ENCODE peak calls at places on chromosomes 11 and 22, in six cellular contexts. One of them, this sample, is unnamed.

GRCh38 chr11:16876840-16877239 is 137.4 kb downstream of the PLEKHA7 start:
- DNase-seq in tibial nerve: no peak
- DNase-seq in adrenal gland: no peak
- DNase-seq in body of pancreas: no peak
- DNase-seq in spleen: no peak
- DNase-seq in A549: no peak
- DNase-seq in this sample: no peak

GRCh38 chr22:30266445-30267381 is at the start of gene OSM:
- DNase-seq in spleen: peak
- DNase-seq in body of pancreas: no peak
- DNase-seq in tibial nerve: no peak
- DNase-seq in adrenal gland: peak
- DNase-seq in A549: no peak
- DNase-seq in this sample: peak

GRCh38 chr22:19962246-19962908 is 20.8 kb upstream of the TXNRD2 start:
- DNase-seq in A549: peak
- DNase-seq in tibial nerve: no peak
- DNase-seq in spleen: peak
- DNase-seq in adrenal gland: peak
- DNase-seq in body of pancreas: peak
- DNase-seq in this sample: peak

GRCh38 chr22:50733521-50734342 is 4.3 kb upstream of the ACR start:
- DNase-seq in body of pancreas: peak
- DNase-seq in spleen: peak
- DNase-seq in tibial nerve: peak
- DNase-seq in A549: no peak
- DNase-seq in adrenal gland: peak
- DNase-seq in this sample: peak

GRCh38 chr11:746289-747175 is 732 bp upstream of the TALDO1 start:
- DNase-seq in tibial nerve: no peak
- DNase-seq in body of pancreas: peak
- DNase-seq in spleen: peak
- DNase-seq in A549: no peak
- DNase-seq in adrenal gland: no peak
- DNase-seq in this sample: no peak

GRCh38 chr11:18140145-18140544 is 7.8 kb downstream of the MRGPRX3 start:
- DNase-seq in spleen: no peak
- DNase-seq in body of pancreas: no peak
- DNase-seq in A549: no peak
- DNase-seq in tibial nerve: no peak
- DNase-seq in adrenal gland: no peak
- DNase-seq in this sample: no peak

GRCh38 chr11:37409124-37409523 is 811.1 kb upstream of the RAG2 start:
- DNase-seq in A549: no peak
- DNase-seq in adrenal gland: no peak
- DNase-seq in body of pancreas: no peak
- DNase-seq in spleen: no peak
- DNase-seq in tibial nerve: no peak
- DNase-seq in this sample: no peak

GRCh38 chr11:131924446-131925240 is 554.2 kb downstream of the NTM start:
- DNase-seq in adrenal gland: no peak
- DNase-seq in spleen: no peak
- DNase-seq in A549: no peak
- DNase-seq in body of pancreas: peak
- DNase-seq in tibial nerve: no peak
- DNase-seq in this sample: no peak

GRCh38 chr22:48205790-48206189 is 1443.3 kb downstream of the TBC1D22A start:
- DNase-seq in adrenal gland: no peak
- DNase-seq in A549: no peak
- DNase-seq in tibial nerve: no peak
- DNase-seq in spleen: no peak
- DNase-seq in body of pancreas: no peak
- DNase-seq in this sample: no peak

GRCh38 chr11:61609970-61610347 is 29.1 kb upstream of the SYT7 start:
- DNase-seq in spleen: no peak
- DNase-seq in adrenal gland: no peak
- DNase-seq in body of pancreas: peak
- DNase-seq in A549: no peak
- DNase-seq in tibial nerve: no peak
- DNase-seq in this sample: no peak

GRCh38 chr11:111635706-111636045 is 33.4 kb downstream of the SIK2 start:
- DNase-seq in body of pancreas: peak
- DNase-seq in spleen: no peak
- DNase-seq in adrenal gland: peak
- DNase-seq in tibial nerve: no peak
- DNase-seq in A549: no peak
- DNase-seq in this sample: no peak

GRCh38 chr11:72441647-72442267 is 7.4 kb upstream of the CLPB start:
- DNase-seq in tibial nerve: no peak
- DNase-seq in body of pancreas: no peak
- DNase-seq in spleen: no peak
- DNase-seq in A549: no peak
- DNase-seq in adrenal gland: no peak
- DNase-seq in this sample: no peak

GRCh38 chr11:112613051-112613972 is 347.9 kb upstream of the NCAM1 start:
- DNase-seq in body of pancreas: peak
- DNase-seq in tibial nerve: no peak
- DNase-seq in A549: no peak
- DNase-seq in adrenal gland: peak
- DNase-seq in spleen: no peak
- DNase-seq in this sample: no peak

GRCh38 chr11:57324154-57324885 is 432 bp downstream of the TNKS1BP1 start:
- DNase-seq in A549: peak
- DNase-seq in adrenal gland: peak
- DNase-seq in spleen: peak
- DNase-seq in body of pancreas: peak
- DNase-seq in tibial nerve: no peak
- DNase-seq in this sample: peak

GRCh38 chr11:62725686-62726085 is 1.6 kb downstream of the HNRNPUL2 start:
- DNase-seq in A549: no peak
- DNase-seq in adrenal gland: no peak
- DNase-seq in spleen: no peak
- DNase-seq in body of pancreas: no peak
- DNase-seq in tibial nerve: no peak
- DNase-seq in this sample: no peak

GRCh38 chr11:123469089-123469488 is 39.0 kb downstream of the GRAMD1B start:
- DNase-seq in tibial nerve: no peak
- DNase-seq in spleen: no peak
- DNase-seq in A549: no peak
- DNase-seq in body of pancreas: no peak
- DNase-seq in adrenal gland: no peak
- DNase-seq in this sample: no peak

GRCh38 chr11:123654566-123655081 is at the start of gene SCN3B:
- DNase-seq in adrenal gland: peak
- DNase-seq in spleen: no peak
- DNase-seq in body of pancreas: peak
- DNase-seq in tibial nerve: no peak
- DNase-seq in A549: peak
- DNase-seq in this sample: peak

GRCh38 chr11:132296946-132297610 is 926.7 kb downstream of the NTM start:
- DNase-seq in spleen: no peak
- DNase-seq in tibial nerve: no peak
- DNase-seq in body of pancreas: no peak
- DNase-seq in A549: no peak
- DNase-seq in adrenal gland: no peak
- DNase-seq in this sample: no peak

GRCh38 chr11:118522571-118523072 is 4.7 kb upstream of the TTC36 start:
- DNase-seq in A549: no peak
- DNase-seq in tibial nerve: no peak
- DNase-seq in body of pancreas: no peak
- DNase-seq in spleen: no peak
- DNase-seq in adrenal gland: peak
- DNase-seq in this sample: no peak

GRCh38 chr22:47361247-47361646 is 598.8 kb downstream of the TBC1D22A start:
- DNase-seq in body of pancreas: no peak
- DNase-seq in A549: no peak
- DNase-seq in adrenal gland: no peak
- DNase-seq in tibial nerve: no peak
- DNase-seq in spleen: no peak
- DNase-seq in this sample: no peak

GRCh38 chr11:60377737-60378136 is 595 bp upstream of the MS4A7 start:
- DNase-seq in spleen: peak
- DNase-seq in A549: no peak
- DNase-seq in body of pancreas: peak
- DNase-seq in tibial nerve: peak
- DNase-seq in adrenal gland: peak
- DNase-seq in this sample: peak

GRCh38 chr11:60376601-60377000 is 1.7 kb upstream of the MS4A7 start:
- DNase-seq in tibial nerve: no peak
- DNase-seq in adrenal gland: no peak
- DNase-seq in A549: no peak
- DNase-seq in body of pancreas: no peak
- DNase-seq in spleen: no peak
- DNase-seq in this sample: no peak

GRCh38 chr11:60372767-60373166 is 5.6 kb upstream of the MS4A7 start:
- DNase-seq in spleen: no peak
- DNase-seq in adrenal gland: no peak
- DNase-seq in tibial nerve: no peak
- DNase-seq in body of pancreas: no peak
- DNase-seq in A549: no peak
- DNase-seq in this sample: no peak

GRCh38 chr11:60378359-60378758 is at the start of gene MS4A7:
- DNase-seq in A549: no peak
- DNase-seq in tibial nerve: no peak
- DNase-seq in spleen: peak
- DNase-seq in adrenal gland: peak
- DNase-seq in body of pancreas: peak
- DNase-seq in this sample: peak
- TF ChIP-seq POLR2A in A549: no peak
- TF ChIP-seq POLR2A in tibial nerve: peak
- TF ChIP-seq POLR2A in spleen: no peak
- TF ChIP-seq POLR2A in adrenal gland: peak
- TF ChIP-seq POLR2A in body of pancreas: peak
- TF ChIP-seq POLR2A in this sample: peak

DNA sequence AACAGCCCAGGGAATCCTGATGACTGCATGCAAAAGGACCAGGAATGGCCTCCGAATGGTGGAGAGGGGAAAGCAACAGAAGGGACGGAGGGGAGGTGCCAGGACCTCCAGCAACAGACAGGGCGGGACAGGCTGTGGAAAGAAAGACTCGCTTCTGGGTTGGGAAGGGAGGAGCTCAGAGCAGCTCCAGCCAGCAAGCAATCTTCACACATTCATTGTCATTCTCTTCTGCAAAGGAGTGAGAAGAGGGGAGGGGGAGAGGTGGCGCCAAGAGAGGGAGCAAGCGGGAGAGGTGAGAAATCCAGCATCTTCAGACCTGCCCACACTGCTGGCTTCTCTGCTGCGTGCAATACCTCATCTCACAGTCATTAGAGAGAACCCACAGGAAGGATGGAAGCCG is 509.0 kb downstream of the BUD13 start:
- DNase-seq in adrenal gland: no peak
- DNase-seq in A549: no peak
- DNase-seq in body of pancreas: no peak
- DNase-seq in tibial nerve: no peak
- DNase-seq in spleen: no peak
- DNase-seq in this sample: no peak
- TF ChIP-seq POLR2A in adrenal gland: no peak
- TF ChIP-seq POLR2A in A549: no peak
- TF ChIP-seq POLR2A in body of pancreas: no peak
- TF ChIP-seq POLR2A in tibial nerve: no peak
- TF ChIP-seq POLR2A in spleen: no peak
- TF ChIP-seq POLR2A in this sample: no peak

DNA sequence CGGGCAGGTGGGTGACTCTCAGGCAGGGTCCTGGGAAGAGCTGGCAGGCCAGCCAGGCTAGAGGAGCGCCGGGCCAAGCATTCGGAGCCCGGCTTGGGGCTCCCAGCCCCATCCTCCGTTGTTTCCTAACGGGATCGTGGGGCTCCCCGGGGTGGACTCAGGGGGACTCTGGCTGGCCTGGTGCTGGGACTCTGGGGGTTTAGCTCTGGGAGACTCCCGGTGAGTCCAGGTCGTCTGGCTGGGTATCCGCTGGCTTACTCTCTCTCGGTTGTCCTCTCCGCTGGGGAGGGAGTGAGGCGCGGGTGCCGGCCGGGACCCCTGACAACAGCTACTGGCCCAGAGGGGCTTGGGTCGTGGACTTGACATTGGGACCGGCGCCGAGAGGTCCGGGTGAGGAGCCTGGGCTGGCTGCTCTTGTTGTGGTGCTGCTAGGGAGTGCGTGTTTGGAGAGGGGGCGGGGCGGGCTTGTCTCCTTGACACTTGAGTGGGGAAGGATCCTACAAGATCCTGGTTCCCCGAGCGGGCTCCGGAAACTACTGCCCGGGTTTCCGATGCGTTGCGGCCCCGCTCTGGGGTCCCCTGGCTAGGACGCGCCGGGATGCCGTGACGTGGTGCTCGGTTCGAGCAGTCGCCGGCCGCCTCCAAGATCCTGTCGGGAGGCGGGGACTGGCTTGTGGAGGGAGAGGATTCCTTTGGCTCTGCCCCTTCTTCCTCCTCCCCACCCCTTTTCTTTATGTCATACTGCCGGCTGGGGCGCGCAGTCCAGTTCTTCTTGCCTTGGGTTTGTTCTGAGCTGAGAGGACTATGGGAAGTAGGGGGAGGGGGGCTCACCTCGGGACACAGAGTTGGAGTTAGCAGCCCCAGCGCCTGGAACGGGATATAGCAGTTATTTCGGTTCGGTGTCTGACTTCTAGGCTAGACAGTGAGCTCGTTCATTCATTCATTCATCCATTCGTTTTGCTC is 585 bp downstream of the EMSY start:
- DNase-seq in adrenal gland: peak
- DNase-seq in A549: peak
- DNase-seq in tibial nerve: peak
- DNase-seq in spleen: peak
- DNase-seq in body of pancreas: peak
- DNase-seq in this sample: peak
- TF ChIP-seq POLR2A in adrenal gland: peak
- TF ChIP-seq POLR2A in A549: peak
- TF ChIP-seq POLR2A in tibial nerve: no peak
- TF ChIP-seq POLR2A in spleen: no peak
- TF ChIP-seq POLR2A in body of pancreas: peak
- TF ChIP-seq POLR2A in this sample: no peak

DNA sequence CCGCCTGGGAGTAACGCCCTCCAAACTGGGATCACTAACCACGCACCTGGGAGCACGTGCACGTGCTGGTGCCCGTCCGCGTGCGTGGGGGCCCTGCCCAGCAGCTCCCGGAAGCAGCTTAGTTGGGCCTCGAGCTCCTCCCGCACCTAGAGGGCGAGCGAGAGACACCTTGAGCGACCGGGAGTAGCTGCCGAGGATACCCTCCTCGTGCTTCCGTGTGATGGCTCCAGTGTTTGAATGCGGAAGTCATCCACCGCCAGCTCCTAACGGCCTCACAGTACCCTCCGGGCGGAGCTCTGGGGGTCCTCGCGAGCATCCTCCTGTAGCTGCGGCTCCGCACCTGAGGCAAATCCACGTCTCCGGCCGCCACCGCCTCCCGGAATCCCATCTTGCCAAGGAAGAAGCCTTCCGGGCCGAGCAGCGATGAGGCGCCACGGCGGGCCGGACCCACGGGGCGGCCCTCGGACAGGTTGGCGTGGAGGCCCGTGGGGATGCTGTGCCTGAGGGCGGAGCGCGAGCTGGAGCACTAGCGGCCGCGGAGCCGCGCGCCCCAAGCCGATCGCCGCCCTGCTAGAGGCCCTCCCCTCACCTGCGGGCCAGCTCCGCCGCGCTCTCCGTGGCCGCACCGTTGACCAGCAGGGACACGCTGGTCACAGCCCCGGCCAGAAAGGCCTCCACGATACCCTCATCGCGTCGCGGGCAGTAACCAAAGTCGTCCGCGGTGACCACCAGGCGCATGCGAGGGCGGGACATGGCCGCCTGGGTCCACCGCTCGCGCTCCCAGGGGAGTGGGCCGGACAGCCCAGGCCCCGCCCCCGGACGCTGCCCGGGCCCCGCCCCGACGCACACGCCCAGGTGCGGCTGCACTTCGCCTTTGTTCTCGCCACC is at the start of gene YDJC:
- DNase-seq in adrenal gland: peak
- DNase-seq in spleen: peak
- DNase-seq in tibial nerve: peak
- DNase-seq in body of pancreas: peak
- DNase-seq in A549: peak
- DNase-seq in this sample: peak
- TF ChIP-seq POLR2A in adrenal gland: peak
- TF ChIP-seq POLR2A in spleen: peak
- TF ChIP-seq POLR2A in tibial nerve: no peak
- TF ChIP-seq POLR2A in body of pancreas: peak
- TF ChIP-seq POLR2A in A549: peak
- TF ChIP-seq POLR2A in this sample: peak